ENCODE peak calls at places on chromosomes 7 and 10, in seven cellular contexts. X is fibroblast of the aortic adventitia, Y is neural progenitor cell, W is hepatocyte, T is brain microvascular endothelial cell, Z is AG04450, C is AG04449. E is an unnamed sample.

GRCh38 chr10:78754269-78755074 is 314.3 kb upstream of the ZMIZ1 start:
- DNase-seq in T (peak), W (peak), C (peak), X (peak), Z (peak), Y (peak), E (peak)

GRCh38 chr10:119489572-119490326 is 52.8 kb downstream of the RGS10 start:
- DNase-seq in C (no peak), Z (no peak), Y (peak), W (peak), T (peak), X (peak), E (no peak)

GRCh38 chr10:122475130-122475529 is 13.8 kb downstream of the HTRA1 start:
- DNase-seq in Z (no peak), Y (no peak), T (no peak), C (no peak), X (peak), W (no peak), E (no peak)

GRCh38 chr10:102657984-102658724 is 13.9 kb downstream of the TRIM8 start:
- DNase-seq in T (no peak), W (no peak), X (peak), Y (no peak), Z (no peak), C (no peak), E (no peak)

GRCh38 chr7:131538071-131538790 is 18.2 kb downstream of the PODXL start:
- DNase-seq in Y (no peak), W (peak), C (no peak), X (no peak), Z (no peak), T (no peak), E (no peak)

GRCh38 chr10:101236376-101237079 is 7.3 kb upstream of the LBX1 start:
- DNase-seq in W (no peak), X (no peak), Z (no peak), C (no peak), Y (peak), T (no peak), E (no peak)

GRCh38 chr10:132546567-132547420 is 9.2 kb downstream of the INPP5A start:
- DNase-seq in T (no peak), Y (no peak), C (no peak), W (no peak), Z (no peak), X (no peak), E (no peak)

GRCh38 chr10:271201-271600 is 135.9 kb downstream of the ZMYND11 start:
- DNase-seq in Y (no peak), C (no peak), Z (no peak), W (no peak), X (no peak), T (no peak), E (no peak)

GRCh38 chr10:65340340-65340739 is 1585.5 kb upstream of the LRRTM3 start:
- DNase-seq in X (no peak), C (no peak), W (no peak), T (no peak), Z (no peak), Y (no peak), E (no peak)

GRCh38 chr7:44581426-44581906 is 565 bp downstream of the TMED4 start:
- DNase-seq in Z (no peak), T (no peak), W (peak), C (no peak), Y (no peak), X (no peak), E (no peak)

GRCh38 chr10:28769147-28769604 is 91.9 kb downstream of the BAMBI start:
- DNase-seq in C (no peak), X (no peak), W (no peak), Z (no peak), Y (no peak), T (no peak), E (no peak)

GRCh38 chr7:73702226-73702625 is 17.2 kb downstream of the STX1A start:
- DNase-seq in X (no peak), C (no peak), Z (no peak), W (peak), T (no peak), Y (no peak), E (no peak)

GRCh38 chr7:101436857-101437576 is 74.3 kb downstream of the COL26A1 start:
- DNase-seq in W (no peak), X (no peak), C (no peak), Z (no peak), T (no peak), Y (peak), E (no peak)

GRCh38 chr7:92156976-92157375 is 22.0 kb downstream of the LRRD1 start:
- DNase-seq in X (peak), T (no peak), W (no peak), Y (no peak), C (no peak), Z (no peak), E (no peak)

GRCh38 chr10:43229208-43230061 is 37.4 kb downstream of the RASGEF1A start:
- DNase-seq in W (peak), Y (peak), T (no peak), C (no peak), Z (no peak), X (no peak), E (no peak)

GRCh38 chr10:68408898-68409518 is 1.9 kb upstream of the RUFY2 start:
- DNase-seq in Z (no peak), W (no peak), Y (no peak), C (no peak), X (no peak), T (no peak), E (no peak)

GRCh38 chr7:151384352-151384697 is 25.5 kb downstream of the WDR86 start:
- DNase-seq in C (no peak), Z (no peak), W (no peak), T (no peak), X (no peak), Y (no peak), E (no peak)

GRCh38 chr10:90111671-90112070 is 410.3 kb downstream of the KIF20B start:
- DNase-seq in T (peak), W (no peak), C (no peak), Z (no peak), Y (no peak), X (peak), E (no peak)

GRCh38 chr7:108920490-108920889 is 350.8 kb downstream of the DNAJB9 start:
- DNase-seq in T (no peak), Y (no peak), X (no peak), Z (no peak), W (no peak), C (no peak), E (no peak)

DNA sequence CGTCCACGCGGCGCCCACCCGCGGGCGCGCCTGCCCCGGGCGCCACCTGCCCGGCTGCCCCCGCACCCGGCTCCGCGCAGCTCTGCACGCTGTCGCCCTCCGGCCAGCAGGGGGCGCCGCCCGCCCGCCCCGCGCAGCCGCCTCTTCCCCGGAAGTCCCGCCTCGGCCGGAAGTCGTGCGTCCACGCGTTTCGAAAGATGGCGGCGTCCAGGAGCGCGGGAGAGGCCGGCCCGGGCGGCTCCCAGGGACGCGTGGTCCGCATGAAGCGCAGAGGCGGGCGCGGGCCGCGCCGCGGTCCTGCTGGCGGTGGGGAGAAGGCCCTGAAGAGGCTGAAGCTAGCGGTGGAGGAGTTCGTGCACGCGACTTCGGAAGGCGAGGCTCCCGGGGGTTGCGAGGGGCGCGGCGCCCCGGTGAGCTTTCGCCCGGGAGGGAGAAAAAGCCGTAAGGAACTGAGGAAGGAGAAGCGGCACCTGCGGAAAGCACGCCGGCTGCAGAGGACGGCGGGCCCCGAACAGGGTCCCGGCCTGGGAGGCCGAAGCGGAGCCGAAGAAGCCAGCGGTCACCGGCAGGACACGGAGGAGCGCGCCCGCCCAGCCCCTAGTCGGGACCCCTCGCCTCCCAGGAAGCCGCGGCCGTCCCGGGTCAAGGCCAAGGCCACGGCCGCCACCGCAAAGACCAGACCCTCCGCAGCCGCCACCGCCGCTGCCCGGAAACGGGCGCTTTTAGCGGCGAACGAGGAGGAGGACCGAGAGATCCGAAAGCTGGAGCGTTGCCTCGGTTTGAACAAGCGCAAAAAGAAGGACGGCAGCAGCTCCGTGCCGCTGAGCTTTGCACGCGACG is at the start of gene NOM1:
- DNase-seq in T (peak), W (peak), Z (peak), Y (peak), X (peak), C (peak), E (no peak)
- TF ChIP-seq CTCF in T (peak), W (peak), Z (peak), Y (peak), X (peak), C (peak), E (peak)

DNA sequence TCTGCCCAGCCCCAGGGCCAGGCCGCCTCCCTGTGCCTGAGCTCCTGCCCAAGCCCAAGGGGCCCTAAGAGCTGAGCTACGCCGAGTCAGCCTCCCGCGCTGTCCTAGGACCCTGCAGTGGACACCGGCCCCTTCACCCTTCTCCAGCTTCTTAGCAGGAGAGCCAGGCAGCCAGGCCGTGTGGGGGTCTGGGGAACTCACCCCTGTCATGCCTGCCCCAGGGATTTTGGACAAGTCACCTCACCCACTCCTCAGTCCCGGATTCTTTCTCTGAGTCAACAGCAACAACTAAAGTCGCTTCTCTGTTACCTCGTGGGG is 79.3 kb downstream of the MKI67 start:
- DNase-seq in Z (no peak), Y (no peak), C (no peak), W (no peak), T (no peak), X (no peak), E (no peak)
- H3K4me3 ChIP-seq in Z (no peak), Y (no peak), C (no peak), W (no peak), T (no peak), X (no peak), E (no peak)

DNA sequence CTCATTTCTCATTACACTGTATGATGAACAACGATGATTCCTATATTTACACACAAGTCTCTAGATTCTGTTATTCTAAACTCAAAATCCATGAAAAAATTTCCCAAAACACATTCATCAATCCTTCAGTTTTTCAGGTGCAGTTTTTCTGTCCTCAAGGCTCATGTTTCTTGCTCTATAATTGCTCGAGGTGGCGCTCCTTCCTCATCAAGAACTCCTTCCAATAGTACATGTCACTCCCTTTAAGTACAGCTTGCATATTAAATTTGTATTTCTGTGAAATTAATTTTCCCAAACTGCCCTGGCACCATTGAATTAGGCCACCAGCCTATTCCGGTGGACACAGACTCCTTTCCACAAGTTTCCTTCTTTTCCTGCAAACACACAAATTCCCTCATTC is 188.7 kb upstream of the MINDY3 start:
- DNase-seq in Z (no peak), X (no peak), W (no peak), Y (no peak), C (no peak), T (no peak), E (no peak)
- TF ChIP-seq CTCF in Z (no peak), X (no peak), W (no peak), Y (peak), C (no peak), T (no peak), E (no peak)

GRCh38 chr10:125060486-125060850 is 99.9 kb downstream of the CTBP2 start:
- DNase-seq in Z (no peak), Y (peak), W (no peak), T (peak), C (no peak), X (peak), E (no peak)
- H3K4me3 ChIP-seq in Z (no peak), Y (no peak), W (no peak), T (peak), C (peak), X (peak), E (no peak)

DNA sequence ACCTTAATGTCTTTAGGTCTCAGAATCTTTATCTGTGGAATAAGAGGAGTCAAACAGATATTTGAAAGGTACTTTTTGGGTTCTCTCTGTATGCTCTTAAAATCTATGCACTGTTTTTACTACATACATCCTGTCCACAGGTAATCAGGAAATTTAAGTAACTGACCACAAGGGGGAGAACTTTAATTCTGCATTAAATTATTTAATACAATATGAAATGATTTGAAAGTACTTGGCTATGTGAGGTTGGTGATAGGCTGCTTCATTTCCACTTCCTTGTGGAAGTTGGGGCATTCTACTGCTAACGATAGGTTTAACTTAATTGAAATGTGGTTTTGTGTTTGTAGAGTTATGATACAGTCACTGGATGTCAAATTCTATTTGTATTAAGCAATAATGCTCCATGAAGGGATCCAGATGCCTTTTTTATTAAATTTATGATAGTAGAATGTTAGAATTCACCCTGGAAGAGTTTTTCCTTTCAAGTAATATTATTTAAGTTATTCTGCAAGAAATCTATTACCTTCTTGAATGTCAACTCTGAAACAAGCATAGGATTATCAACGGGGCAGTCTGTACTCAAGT is 6.0 kb downstream of the TEX47 start:
- DNase-seq in C (no peak), Y (peak), W (peak), X (peak), T (no peak), Z (no peak), E (no peak)
- TF ChIP-seq CTCF in C (no peak), Y (peak), W (peak), X (peak), T (peak), Z (peak), E (peak)

DNA sequence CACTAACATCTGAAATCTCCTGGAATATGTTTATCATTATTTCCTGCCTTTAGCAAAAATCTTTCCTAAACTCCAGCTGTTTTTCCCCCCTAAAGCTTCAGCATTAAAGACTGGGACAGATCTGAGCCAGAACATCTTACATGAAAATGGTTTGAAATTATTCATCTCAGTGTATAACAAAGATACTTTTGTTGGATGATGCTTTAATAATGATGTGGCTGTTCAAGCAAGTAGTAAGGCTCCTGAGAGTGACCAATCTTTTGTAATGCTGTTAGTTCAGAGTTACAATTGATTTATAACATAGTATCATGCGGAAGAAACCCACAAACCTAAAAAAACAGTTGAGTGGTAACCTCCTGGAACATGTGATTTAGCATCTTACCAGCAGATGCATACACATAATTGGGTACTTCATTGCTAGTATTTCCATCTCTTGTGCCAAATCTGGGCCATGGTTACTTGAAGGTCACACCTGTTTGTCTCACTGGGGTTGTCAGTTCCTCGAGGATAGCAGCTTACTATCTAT is 1.5 kb downstream of the BZW2 start:
- DNase-seq in T (no peak), W (no peak), Y (no peak), C (no peak), Z (no peak), X (no peak), E (no peak)
- H3K4me3 ChIP-seq in T (peak), W (peak), Y (peak), C (peak), Z (peak), X (peak), E (peak)

GRCh38 chr10:129498680-129499079 is 31.6 kb downstream of the MGMT start:
- DNase-seq in C (no peak), T (no peak), Y (no peak), X (no peak), Z (no peak), W (no peak), E (no peak)
- TF ChIP-seq CTCF in C (no peak), T (no peak), Y (no peak), X (no peak), Z (no peak), W (no peak), E (no peak)

E was measured in HFF-Myc.